ENCODE peak calls at places on chromosome 21, in four cellular contexts. One of them, this sample, is unnamed.

GRCh38 chr21:34630536-34631143 is 15.7 kb upstream of the RCAN1 start:
- DNase-seq in OCI-LY7: peak; percentile 64
- DNase-seq in WTC11: no peak
- DNase-seq in body of pancreas: peak; percentile 44
- DNase-seq in this sample: peak; percentile 25

GRCh38 chr21:33762798-33763572 is 120.7 kb downstream of the ITSN1 start:
- DNase-seq in WTC11: no peak
- DNase-seq in OCI-LY7: no peak
- DNase-seq in body of pancreas: no peak
- DNase-seq in this sample: no peak

GRCh38 chr21:44006656-44007055 is 5.5 kb upstream of the TRAPPC10 start:
- DNase-seq in OCI-LY7: no peak
- DNase-seq in WTC11: no peak
- DNase-seq in body of pancreas: peak; percentile 25
- DNase-seq in this sample: no peak

GRCh38 chr21:33197546-33197945 is 32.2 kb upstream of the IFNAR2 start:
- DNase-seq in WTC11: no peak
- DNase-seq in OCI-LY7: no peak
- DNase-seq in body of pancreas: peak; percentile 27
- DNase-seq in this sample: no peak

GRCh38 chr21:28767523-28767922 is 225.2 kb downstream of the LTN1 start:
- DNase-seq in OCI-LY7: no peak
- DNase-seq in body of pancreas: no peak
- DNase-seq in WTC11: no peak
- DNase-seq in this sample: no peak

GRCh38 chr21:38129711-38130110 is 127.1 kb upstream of the KCNJ15 start:
- DNase-seq in OCI-LY7: no peak
- DNase-seq in body of pancreas: no peak
- DNase-seq in WTC11: no peak
- DNase-seq in this sample: no peak

GRCh38 chr21:35027558-35028450 is 21.3 kb downstream of the RUNX1 start:
- DNase-seq in WTC11: no peak
- DNase-seq in OCI-LY7: peak; percentile 34
- DNase-seq in body of pancreas: no peak
- DNase-seq in this sample: no peak

GRCh38 chr21:38311765-38312164 is 55.0 kb downstream of the KCNJ15 start:
- DNase-seq in OCI-LY7: no peak
- DNase-seq in body of pancreas: no peak
- DNase-seq in WTC11: no peak
- DNase-seq in this sample: no peak

GRCh38 chr21:14877581-14878228 is 187.1 kb downstream of the NRIP1 start:
- DNase-seq in OCI-LY7: no peak
- DNase-seq in body of pancreas: no peak
- DNase-seq in WTC11: no peak
- DNase-seq in this sample: no peak

GRCh38 chr21:41726630-41726969 is 40.3 kb downstream of the RIPK4 start:
- DNase-seq in OCI-LY7: no peak
- DNase-seq in WTC11: no peak
- DNase-seq in body of pancreas: no peak
- DNase-seq in this sample: no peak

GRCh38 chr21:36075171-36075570 is 5.3 kb downstream of the CBR1 start:
- DNase-seq in OCI-LY7: no peak
- DNase-seq in body of pancreas: no peak
- DNase-seq in WTC11: no peak
- DNase-seq in this sample: no peak

GRCh38 chr21:39597595-39598185 is 15.1 kb upstream of the B3GALT5 start:
- DNase-seq in WTC11: no peak
- DNase-seq in body of pancreas: peak; percentile 24
- DNase-seq in OCI-LY7: no peak
- DNase-seq in this sample: no peak

GRCh38 chr21:41283211-41283818 is 33.3 kb upstream of the FAM3B start:
- DNase-seq in OCI-LY7: peak; percentile 85
- DNase-seq in body of pancreas: peak; percentile 68
- DNase-seq in WTC11: peak; percentile 28
- DNase-seq in this sample: peak; percentile 39

GRCh38 chr21:37829043-37829442 is 87.2 kb downstream of the KCNJ6 start:
- DNase-seq in OCI-LY7: no peak
- DNase-seq in body of pancreas: no peak
- DNase-seq in WTC11: no peak
- DNase-seq in this sample: peak; percentile 21

GRCh38 chr21:44870748-44871495 is 2.6 kb downstream of the PTTG1IP start:
- DNase-seq in OCI-LY7: no peak
- DNase-seq in body of pancreas: peak; percentile 43
- DNase-seq in WTC11: no peak
- DNase-seq in this sample: no peak

GRCh38 chr21:45305831-45306230 is 18.1 kb upstream of the POFUT2 start:
- DNase-seq in OCI-LY7: no peak
- DNase-seq in body of pancreas: peak; percentile 69
- DNase-seq in WTC11: peak; percentile 3
- DNase-seq in this sample: no peak

GRCh38 chr21:39915881-39916280 is 48.6 kb downstream of the PCP4 start:
- DNase-seq in OCI-LY7: no peak
- DNase-seq in body of pancreas: no peak
- DNase-seq in WTC11: no peak
- DNase-seq in this sample: no peak

GRCh38 chr21:15742052-15742451 is 12.3 kb downstream of the USP25 start:
- DNase-seq in body of pancreas: no peak
- DNase-seq in OCI-LY7: no peak
- DNase-seq in WTC11: no peak
- DNase-seq in this sample: no peak

GRCh38 chr21:33949516-33950424 is 34.2 kb upstream of the ATP5PO start:
- DNase-seq in WTC11: no peak
- DNase-seq in body of pancreas: no peak
- DNase-seq in OCI-LY7: no peak
- DNase-seq in this sample: no peak

GRCh38 chr21:19553930-19554615 is 1150.5 kb upstream of the TMPRSS15 start:
- DNase-seq in body of pancreas: no peak
- DNase-seq in OCI-LY7: no peak
- DNase-seq in WTC11: no peak
- DNase-seq in this sample: no peak

GRCh38 chr21:35203093-35204021 is 154.3 kb upstream of the RUNX1 start:
- DNase-seq in OCI-LY7: no peak
- DNase-seq in WTC11: no peak
- DNase-seq in body of pancreas: no peak
- DNase-seq in this sample: no peak

GRCh38 chr21:14121719-14122118 is 89.0 kb downstream of the LIPI start:
- DNase-seq in OCI-LY7: peak; percentile 64
- DNase-seq in WTC11: no peak
- DNase-seq in body of pancreas: no peak
- DNase-seq in this sample: no peak

GRCh38 chr21:46509760-46510159 is 51.1 kb downstream of the DIP2A start:
- DNase-seq in WTC11: no peak
- DNase-seq in OCI-LY7: no peak
- DNase-seq in body of pancreas: peak; percentile 84
- DNase-seq in this sample: no peak
- TF ChIP-seq CTCF in WTC11: no peak
- TF ChIP-seq CTCF in OCI-LY7: no peak
- TF ChIP-seq CTCF in body of pancreas: no peak
- TF ChIP-seq CTCF in this sample: no peak

DNA sequence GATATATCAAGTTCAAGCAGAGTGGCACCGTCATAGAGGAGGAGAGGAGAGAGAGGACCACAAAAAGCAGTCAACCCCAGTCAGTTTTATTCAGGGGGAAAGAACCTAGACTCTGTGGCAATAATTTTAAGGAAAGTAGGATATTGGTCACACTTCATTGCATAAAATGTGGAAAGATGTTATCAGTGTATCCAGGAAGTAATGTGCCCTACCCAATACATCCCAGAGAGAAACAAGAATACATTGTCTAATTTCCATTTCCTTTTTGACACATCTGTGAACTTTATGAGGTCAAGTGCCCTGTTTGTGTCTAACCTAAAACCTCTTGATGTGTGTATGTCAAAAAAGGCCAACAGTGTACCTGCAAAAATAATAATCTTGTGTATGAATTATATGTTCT is 712.3 kb upstream of the CXADR start:
- DNase-seq in WTC11: no peak
- DNase-seq in body of pancreas: no peak
- DNase-seq in OCI-LY7: no peak
- DNase-seq in this sample: no peak
- TF ChIP-seq CTCF in WTC11: no peak
- TF ChIP-seq CTCF in body of pancreas: no peak
- TF ChIP-seq CTCF in OCI-LY7: no peak
- TF ChIP-seq CTCF in this sample: no peak

GRCh38 chr21:24894324-24894723 is 713.0 kb downstream of the MRPL39 start:
- DNase-seq in OCI-LY7: no peak
- DNase-seq in WTC11: no peak
- DNase-seq in body of pancreas: no peak
- DNase-seq in this sample: no peak

GRCh38 chr21:24896735-24897124 is 710.6 kb downstream of the MRPL39 start:
- DNase-seq in OCI-LY7: no peak
- DNase-seq in body of pancreas: no peak
- DNase-seq in WTC11: no peak
- DNase-seq in this sample: no peak

GRCh38 chr21:24899138-24899537 is 708.1 kb downstream of the MRPL39 start:
- DNase-seq in WTC11: no peak
- DNase-seq in body of pancreas: no peak
- DNase-seq in OCI-LY7: no peak
- DNase-seq in this sample: no peak

GRCh38 chr21:24897883-24898282 is 709.4 kb downstream of the MRPL39 start:
- DNase-seq in OCI-LY7: no peak
- DNase-seq in WTC11: no peak
- DNase-seq in body of pancreas: no peak
- DNase-seq in this sample: no peak

GRCh38 chr21:24895885-24896734 is 711.2 kb downstream of the MRPL39 start:
- DNase-seq in body of pancreas: no peak
- DNase-seq in OCI-LY7: no peak
- DNase-seq in WTC11: peak; percentile 11
- DNase-seq in this sample: no peak
- TF ChIP-seq CTCF in body of pancreas: peak; percentile 49
- TF ChIP-seq CTCF in OCI-LY7: peak; percentile 19
- TF ChIP-seq CTCF in WTC11: no peak
- TF ChIP-seq CTCF in this sample: peak; percentile 40

DNA sequence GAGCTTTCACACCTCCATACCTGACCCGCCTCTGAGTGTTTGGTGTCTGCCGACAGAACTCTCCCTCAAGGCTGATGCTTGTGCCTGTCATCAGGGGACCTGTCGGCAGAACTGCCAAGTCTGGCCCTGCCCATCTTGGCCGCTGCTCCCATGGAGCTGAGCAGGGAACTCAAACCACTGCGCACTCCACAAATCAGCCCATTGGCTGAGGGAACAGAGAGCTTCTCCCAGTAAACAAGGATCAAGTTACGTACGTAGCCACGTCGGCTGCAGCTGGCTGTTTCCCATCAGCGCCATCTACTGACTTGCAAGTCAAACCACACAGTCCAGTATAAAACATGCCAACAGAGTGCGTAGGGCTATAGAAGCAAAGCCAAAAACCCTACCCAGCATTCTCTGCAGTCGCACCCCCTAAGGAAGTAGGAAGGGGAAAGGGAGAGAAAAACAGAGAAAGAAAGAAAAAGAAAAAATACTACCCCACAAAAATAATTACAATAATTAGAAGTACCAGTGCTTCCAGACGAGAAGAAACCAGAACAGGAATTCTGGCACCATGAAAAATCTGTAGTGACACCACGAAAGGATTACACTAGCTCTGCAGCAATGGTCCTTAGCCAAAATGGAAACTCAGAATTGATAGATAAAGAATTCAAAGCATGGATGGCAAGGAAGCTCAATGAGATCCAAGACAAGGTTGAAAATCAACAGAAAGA is 13.1 kb downstream of the KRTAP13-1 start:
- DNase-seq in OCI-LY7: no peak
- DNase-seq in WTC11: peak; percentile 84
- DNase-seq in body of pancreas: peak; percentile 89
- DNase-seq in this sample: peak; percentile 27
- TF ChIP-seq CTCF in OCI-LY7: peak; percentile 55
- TF ChIP-seq CTCF in WTC11: no peak
- TF ChIP-seq CTCF in body of pancreas: peak; percentile 56
- TF ChIP-seq CTCF in this sample: peak; percentile 29